ENCODE peak calls at places on chromosomes 3 and 15, in ten cellular contexts. I is neural progenitor cell, S is stomach, Q is Peyer's patch, Z is tibial artery, X is esophagus squamous epithelium, H is A549, U is mesenchymal stem cell, P is GM23248, C is pancreas. L is an unnamed sample.

GRCh38 chr3:133137042-133137393 is 98.8 kb downstream of the TMEM108 start:
- DNase-seq in X (no peak), P (no peak), I (no peak), H (no peak), C (no peak), Q (no peak), U (no peak), Z (no peak), S (no peak), L (no peak)

GRCh38 chr3:106323586-106323985 is 454.8 kb upstream of the CBLB start:
- DNase-seq in H (no peak), S (no peak), U (peak; percentile 43), Z (no peak), X (no peak), P (no peak), I (no peak), C (no peak), Q (no peak), L (no peak)

GRCh38 chr15:48555244-48555804 is 90.2 kb downstream of the FBN1 start:
- DNase-seq in I (no peak), H (no peak), S (no peak), Q (no peak), U (peak; percentile 98), C (no peak), Z (no peak), X (no peak), P (peak; percentile 97), L (no peak)

GRCh38 chr3:30269751-30270445 is 336.5 kb upstream of the TGFBR2 start:
- DNase-seq in I (no peak), H (no peak), P (no peak), U (no peak), Q (peak; percentile 68), C (no peak), X (no peak), Z (no peak), S (no peak), L (no peak)

GRCh38 chr3:24679429-24679828 is 184.8 kb upstream of the THRB start:
- DNase-seq in U (no peak), C (no peak), Z (no peak), P (peak; percentile 4), X (no peak), H (no peak), Q (no peak), S (no peak), I (no peak), L (no peak)

GRCh38 chr3:172517859-172518466 is 5.3 kb downstream of the TNFSF10 start:
- DNase-seq in S (no peak), X (no peak), H (no peak), Z (no peak), P (peak; percentile 23), U (no peak), Q (no peak), I (no peak), C (no peak), L (no peak)

GRCh38 chr15:67133738-67134576 is 68.6 kb downstream of the SMAD3 start:
- DNase-seq in Z (peak; percentile 61), X (no peak), H (peak; percentile 47), Q (peak; percentile 85), I (peak; percentile 40), S (no peak), P (peak; percentile 57), U (peak; percentile 91), C (no peak), L (no peak)

GRCh38 chr3:182795383-182795782 is 2.1 kb downstream of the ATP11B start:
- DNase-seq in I (no peak), P (peak; percentile 28), U (peak; percentile 38), H (no peak), X (no peak), C (no peak), S (no peak), Z (no peak), Q (peak; percentile 65), L (no peak)

GRCh38 chr15:63252292-63252691 is 25.1 kb upstream of the APH1B start:
- DNase-seq in C (no peak), H (no peak), X (no peak), Q (no peak), I (no peak), Z (no peak), U (no peak), S (no peak), P (no peak), L (no peak)

GRCh38 chr15:63251701-63252100 is 25.7 kb upstream of the APH1B start:
- DNase-seq in S (no peak), U (no peak), H (no peak), Z (no peak), X (no peak), I (no peak), P (peak; percentile 11), C (no peak), Q (no peak), L (no peak)

GRCh38 chr15:63246691-63247464 is 30.5 kb upstream of the APH1B start:
- DNase-seq in P (peak; percentile 94), S (no peak), X (no peak), U (peak; percentile 92), C (no peak), Z (no peak), I (no peak), H (no peak), Q (no peak), L (no peak)

GRCh38 chr15:63254991-63255390 is 22.4 kb upstream of the APH1B start:
- DNase-seq in P (no peak), H (no peak), X (no peak), U (no peak), Q (no peak), Z (no peak), I (no peak), C (no peak), S (no peak), L (no peak)

DNA sequence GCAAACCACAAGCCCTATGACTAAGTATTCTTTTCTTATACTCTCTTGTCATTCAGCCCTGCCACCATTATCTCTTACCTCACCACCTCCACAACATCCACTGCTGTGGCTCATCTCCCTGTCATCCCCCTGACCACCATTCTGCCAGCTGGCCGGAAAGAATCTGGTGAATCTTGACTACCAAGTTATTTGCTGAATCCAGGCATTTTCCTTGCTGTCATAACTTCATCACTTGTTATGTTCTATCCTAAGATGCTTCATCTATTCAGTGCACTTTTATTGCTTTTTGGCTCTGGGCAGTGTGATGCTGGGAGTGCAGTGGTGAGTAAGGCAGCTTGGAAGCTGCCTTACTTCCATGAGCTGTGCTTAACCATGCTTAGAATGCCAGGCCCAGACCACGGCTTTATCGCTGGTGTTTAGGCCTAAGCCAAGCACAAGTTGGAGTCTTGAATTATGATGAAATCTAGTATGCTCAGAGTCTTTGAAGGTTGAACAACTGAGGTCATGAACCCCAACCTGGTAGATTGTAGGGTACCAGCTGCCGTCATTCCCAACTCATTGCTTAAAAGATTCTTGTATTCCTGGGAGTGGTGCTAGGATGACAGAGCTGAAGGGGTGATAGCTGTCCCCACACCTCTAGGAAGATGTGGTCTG is 27.0 kb upstream of the APH1B start:
- DNase-seq in Z (no peak), U (peak; percentile 91), H (no peak), S (no peak), I (no peak), P (peak; percentile 99), Q (no peak), X (no peak), C (no peak), L (no peak)
- H3K27ac ChIP-seq in Z (no peak overlapping the region), U (peak overlapping the region; percentile 96), H (no peak overlapping the region), S (no peak overlapping the region), I (no peak overlapping the region), P (peak overlapping the region; percentile 87), Q (no peak overlapping the region), X (no peak overlapping the region), C (no peak overlapping the region), L (no peak overlapping the region)

DNA sequence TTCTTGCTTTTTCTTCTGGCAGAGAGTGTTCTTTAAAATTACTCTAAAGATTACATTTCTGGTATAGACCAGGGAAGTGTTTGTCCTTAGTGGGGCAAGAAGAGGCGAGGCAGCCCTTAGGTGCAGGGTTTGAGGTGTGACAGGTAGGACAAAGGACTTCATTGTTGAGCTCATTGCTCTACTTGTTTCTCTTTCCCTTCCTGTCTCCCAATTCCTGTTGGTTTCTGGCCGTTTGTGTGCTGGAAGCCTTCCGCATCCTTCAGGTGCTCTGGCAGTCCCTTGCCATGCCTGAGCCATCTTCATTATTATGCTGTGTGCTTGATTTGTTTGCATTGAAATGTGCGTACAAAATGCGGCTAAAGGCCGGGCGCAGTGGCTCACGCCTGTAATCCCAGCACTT is 85.1 kb downstream of the CCK start:
- DNase-seq in Z (no peak), I (no peak), S (no peak), P (no peak), U (no peak), X (no peak), H (no peak), Q (no peak), C (no peak), L (no peak)
- H3K27ac ChIP-seq in Z (no peak overlapping the region), I (no peak overlapping the region), S (peak overlapping the region; percentile 32), P (no peak overlapping the region), U (no peak overlapping the region), X (no peak overlapping the region), H (no peak overlapping the region), Q (peak overlapping the region; percentile 44), C (no peak overlapping the region), L (no peak overlapping the region)

DNA sequence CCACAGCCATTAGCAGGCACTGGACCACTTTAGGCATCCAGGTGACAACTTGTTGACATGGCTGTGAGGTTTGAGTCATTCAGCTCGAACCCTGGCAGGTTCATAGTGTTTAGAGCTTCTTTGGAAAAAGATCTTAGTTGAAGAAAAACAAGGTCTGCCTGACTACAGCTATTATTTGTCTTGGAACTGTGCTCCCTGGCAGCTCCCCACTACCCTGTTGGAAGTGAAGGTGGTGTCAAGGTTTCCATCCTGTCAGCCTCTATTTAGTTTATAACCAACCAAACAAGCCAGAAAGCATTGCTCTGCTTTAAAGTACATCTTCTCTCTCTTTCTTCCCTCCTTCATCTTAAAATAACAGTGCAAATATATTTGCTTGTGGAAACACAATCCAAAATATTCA is 56.8 kb downstream of the KAT2B start:
- DNase-seq in I (no peak), X (no peak), C (no peak), U (no peak), S (peak; percentile 61), H (no peak), Q (no peak), Z (no peak), P (no peak), L (no peak)
- H3K27ac ChIP-seq in I (no peak overlapping the region), X (no peak overlapping the region), C (no peak overlapping the region), U (no peak overlapping the region), S (no peak overlapping the region), H (no peak overlapping the region), Q (no peak overlapping the region), Z (peak overlapping the region; percentile 54), P (no peak overlapping the region), L (no peak overlapping the region)

GRCh38 chr15:52094811-52095584 is 17.6 kb downstream of the BCL2L10 start:
- DNase-seq in X (no peak), C (no peak), I (no peak), U (no peak), Q (no peak), H (no peak), S (no peak), P (peak; percentile 63), Z (no peak), L (no peak)

GRCh38 chr15:52093167-52093538 is 19.4 kb downstream of the BCL2L10 start:
- DNase-seq in Q (no peak), S (no peak), X (no peak), U (no peak), C (no peak), P (no peak), H (no peak), I (no peak), Z (no peak), L (no peak)

GRCh38 chr15:52093539-52094502 is 18.8 kb downstream of the BCL2L10 start:
- DNase-seq in P (peak; percentile 97), S (no peak), U (peak; percentile 83), X (no peak), Z (peak; percentile 80), H (peak; percentile 46), I (no peak), Q (no peak), C (no peak), L (no peak)

GRCh38 chr15:52097176-52097575 is 15.4 kb downstream of the BCL2L10 start:
- DNase-seq in P (no peak), Z (no peak), X (no peak), Q (no peak), U (peak; percentile 43), S (no peak), H (no peak), C (no peak), I (no peak), L (no peak)

DNA sequence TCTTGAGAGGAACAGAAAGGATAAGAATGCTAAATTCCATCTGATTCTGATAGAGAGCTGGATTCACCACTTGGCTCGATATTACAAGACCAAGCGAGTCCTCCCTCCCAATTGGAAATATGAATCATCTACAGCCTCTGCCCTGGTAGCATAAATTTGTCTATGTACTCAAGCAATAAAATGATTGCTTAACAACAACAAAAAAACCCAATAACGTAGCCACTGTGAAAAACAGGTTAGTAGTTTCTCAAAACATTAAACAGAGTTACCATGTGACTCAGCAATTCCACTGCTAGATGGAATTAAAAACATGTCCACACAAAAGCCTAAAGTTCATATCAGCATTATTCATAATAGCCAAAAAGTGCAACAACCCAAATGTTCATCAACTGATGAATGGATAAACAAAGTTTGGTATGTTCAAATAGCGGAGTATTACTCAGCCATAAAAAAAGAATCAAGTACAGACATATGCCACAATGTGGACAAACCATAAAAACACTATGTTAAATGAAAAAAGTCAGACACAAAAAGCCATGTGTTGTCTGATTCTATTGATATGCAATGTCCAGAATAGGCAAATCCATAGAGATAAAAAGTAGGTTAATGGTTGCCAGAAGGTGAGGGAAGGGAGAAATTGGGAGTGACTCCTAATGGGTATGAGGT is 16.8 kb downstream of the BCL2L10 start:
- DNase-seq in Q (no peak), X (no peak), H (peak; percentile 28), C (no peak), P (peak; percentile 95), I (no peak), S (no peak), U (peak; percentile 85), Z (no peak), L (no peak)
- H3K27ac ChIP-seq in Q (no peak overlapping the region), X (peak overlapping the region; percentile 84), H (peak overlapping the region; percentile 83), C (no peak overlapping the region), P (peak overlapping the region; percentile 96), I (no peak overlapping the region), S (no peak overlapping the region), U (peak overlapping the region; percentile 9), Z (peak overlapping the region; percentile 59), L (no peak overlapping the region)

L was measured in substantia nigra.